ENCODE peak calls at places on chromosomes 4 and X, in five cellular contexts. P is pancreas, E is foreskin fibroblast, W is midbrain, M is neural crest cell. S is an unnamed sample.

GRCh38 chr4:42646013-42646784 is 10.7 kb downstream of the ATP8A1 start:
- DNase-seq in P (no peak), E (no peak), W (no peak), M (no peak), S (no peak)

GRCh38 chr4:35525192-35525978 is 718.9 kb downstream of the ARAP2 start:
- DNase-seq in P (no peak), E (no peak), W (peak; percentile 46), M (no peak), S (no peak)

GRCh38 chr4:120544838-120545237 is 377.7 kb downstream of the PRDM5 start:
- DNase-seq in P (no peak), E (no peak), W (no peak), M (no peak), S (no peak)

GRCh38 chr4:119286377-119287002 is 35.4 kb downstream of the FABP2 start:
- DNase-seq in P (no peak), E (peak; percentile 35), W (no peak), M (no peak), S (no peak)

GRCh38 chr4:76055005-76055404 is 19.1 kb upstream of the CXCL11 start:
- DNase-seq in P (no peak), E (no peak), W (no peak), M (no peak), S (no peak)

GRCh38 chr4:24651266-24651665 is 66.9 kb upstream of the DHX15 start:
- DNase-seq in P (no peak), E (no peak), W (no peak), M (no peak), S (no peak)

GRCh38 chr4:81457921-81458520 is 13.7 kb downstream of the RASGEF1B start:
- DNase-seq in P (no peak), E (no peak), W (no peak), M (no peak), S (no peak)

GRCh38 chr4:56908206-56909082 is 744 bp downstream of the REST start:
- DNase-seq in P (peak; percentile 74), E (peak; percentile 72), W (peak; percentile 73), M (peak; percentile 62), S (peak; percentile 78)

GRCh38 chr4:22434895-22435294 is 81.0 kb downstream of the ADGRA3 start:
- DNase-seq in P (no peak), E (peak; percentile 35), W (peak; percentile 28), M (peak; percentile 18), S (peak; percentile 61)

GRCh38 chr4:123995939-123996338 is 599.3 kb downstream of the SPRY1 start:
- DNase-seq in P (no peak), E (peak; percentile 82), W (no peak), M (no peak), S (no peak)

GRCh38 chrX:41971346-41971745 is 48.0 kb upstream of the CASK start:
- DNase-seq in P (no peak), E (no peak), W (no peak), M (no peak), S (no peak)

GRCh38 chr4:107473126-107473525 is 246.9 kb downstream of the PAPSS1 start:
- DNase-seq in P (no peak), E (no peak), W (no peak), M (no peak), S (no peak)

GRCh38 chr4:4289930-4290850 is at the start of the genes LYAR and ZBTB49:
- DNase-seq in P (peak; percentile 97), E (peak; percentile 87), W (peak; percentile 92), M (peak; percentile 94), S (peak; percentile 96)

GRCh38 chr4:89249716-89250361 is 57.8 kb downstream of the GPRIN3 start:
- DNase-seq in P (peak; percentile 38), E (no peak), W (no peak), M (no peak), S (no peak)

GRCh38 chrX:340121-340520 is 21.5 kb upstream of the GTPBP6 start:
- DNase-seq in P (no peak), E (no peak), W (no peak), M (no peak), S (peak; percentile 12)

S was measured in left colon.